ENCODE peak calls at places on chromosomes 4 and X, in nine cellular contexts. B, K, A, W, C, Z, J, L and D are unnamed samples.

GRCh38 chr4:74320559-74321118 is 12.4 kb downstream of the EPGN start:
- DNase-seq in B (no peak), K (peak), A (peak), W (no peak), C (no peak), Z (peak), J (peak), L (peak), D (peak)

GRCh38 chr4:107780665-107781064 is 44.1 kb upstream of the SGMS2 start:
- DNase-seq in B (no peak), K (no peak), A (no peak), W (no peak), C (no peak), Z (no peak), J (peak), L (no peak), D (no peak)

GRCh38 chrX:74049126-74049525 is 254.9 kb upstream of the ZCCHC13 start:
- DNase-seq in B (no peak), K (no peak), A (no peak), W (no peak), C (no peak), Z (no peak), J (no peak), L (no peak), D (no peak)

GRCh38 chr4:65670331-65671031 is at the start of gene EPHA5:
- DNase-seq in B (peak), K (peak), A (no peak), W (no peak), C (peak), Z (peak), J (peak), L (peak), D (peak)

GRCh38 chr4:142824368-142824767 is 21.7 kb downstream of the INPP4B start:
- DNase-seq in B (no peak), K (no peak), A (no peak), W (no peak), C (no peak), Z (peak), J (no peak), L (no peak), D (peak)

GRCh38 chr4:128572778-128573241 is 236.7 kb upstream of the JADE1 start:
- DNase-seq in B (no peak), K (no peak), A (no peak), W (no peak), C (no peak), Z (no peak), J (no peak), L (no peak), D (no peak)

GRCh38 chrX:65537229-65537628 is 2.6 kb upstream of the LAS1L start:
- DNase-seq in B (no peak), K (no peak), A (no peak), W (no peak), C (no peak), Z (peak), J (no peak), L (no peak), D (no peak)

GRCh38 chr4:107853444-107854325 is 29.0 kb downstream of the SGMS2 start:
- DNase-seq in B (no peak), K (no peak), A (no peak), W (no peak), C (no peak), Z (peak), J (no peak), L (no peak), D (peak)

GRCh38 chrX:17046478-17047097 is 100.1 kb downstream of the REPS2 start:
- DNase-seq in B (no peak), K (peak), A (peak), W (no peak), C (peak), Z (peak), J (peak), L (peak), D (peak)

GRCh38 chr4:42708625-42709024 is 51.7 kb upstream of the ATP8A1 start:
- DNase-seq in B (no peak), K (no peak), A (no peak), W (no peak), C (no peak), Z (no peak), J (no peak), L (no peak), D (no peak)

GRCh38 chr4:161404346-161405110 is 759.3 kb downstream of the FSTL5 start:
- DNase-seq in B (no peak), K (no peak), A (no peak), W (no peak), C (no peak), Z (no peak), J (no peak), L (no peak), D (no peak)

GRCh38 chr4:101621120-101621519 is 169.4 kb upstream of the BANK1 start:
- DNase-seq in B (no peak), K (no peak), A (no peak), W (no peak), C (no peak), Z (peak), J (no peak), L (no peak), D (peak)

GRCh38 chrX:30706216-30706775 is 53.1 kb downstream of the GK start:
- DNase-seq in B (no peak), K (no peak), A (no peak), W (no peak), C (no peak), Z (no peak), J (no peak), L (no peak), D (no peak)

GRCh38 chr4:77819409-77819835 is 254 bp upstream of the CNOT6L start:
- DNase-seq in B (no peak), K (no peak), A (no peak), W (no peak), C (no peak), Z (no peak), J (no peak), L (peak), D (peak)

GRCh38 chr4:39495446-39496208 is 31.6 kb downstream of the UGDH start:
- DNase-seq in B (no peak), K (no peak), A (no peak), W (no peak), C (no peak), Z (peak), J (no peak), L (no peak), D (peak)

GRCh38 chr4:158371158-158371557 is 150.5 kb upstream of the RXFP1 start:
- DNase-seq in B (no peak), K (no peak), A (no peak), W (no peak), C (no peak), Z (peak), J (no peak), L (no peak), D (no peak)

GRCh38 chr4:150315691-150316090 is 237.4 kb downstream of the DCLK2 start:
- DNase-seq in B (no peak), K (no peak), A (no peak), W (no peak), C (no peak), Z (no peak), J (no peak), L (no peak), D (no peak)

GRCh38 chr4:101500742-101501141 is 153.4 kb upstream of the PPP3CA start:
- DNase-seq in B (no peak), K (no peak), A (no peak), W (no peak), C (no peak), Z (no peak), J (no peak), L (no peak), D (no peak)

GRCh38 chr4:57187241-57187640 is 77.1 kb upstream of the IGFBP7 start:
- DNase-seq in B (no peak), K (no peak), A (no peak), W (no peak), C (no peak), Z (no peak), J (no peak), L (no peak), D (no peak)

GRCh38 chr4:1711055-1711905 is 839 bp downstream of the SLBP start:
- DNase-seq in B (peak), K (peak), A (peak), W (no peak), C (peak), Z (peak), J (peak), L (peak), D (peak)

GRCh38 chrX:41781500-41781899 is 57.5 kb downstream of the GPR82 start:
- DNase-seq in B (no peak), K (peak), A (no peak), W (no peak), C (no peak), Z (peak), J (peak), L (peak), D (peak)

GRCh38 chr4:153573881-153574807 is 108.0 kb downstream of the TMEM131L start:
- DNase-seq in B (no peak), K (peak), A (peak), W (no peak), C (peak), Z (peak), J (peak), L (peak), D (peak)
- TF ChIP-seq CTCF in B (no peak), K (peak), A (peak), W (peak), C (peak), Z (peak), J (peak), L (no peak), D (peak)

DNA sequence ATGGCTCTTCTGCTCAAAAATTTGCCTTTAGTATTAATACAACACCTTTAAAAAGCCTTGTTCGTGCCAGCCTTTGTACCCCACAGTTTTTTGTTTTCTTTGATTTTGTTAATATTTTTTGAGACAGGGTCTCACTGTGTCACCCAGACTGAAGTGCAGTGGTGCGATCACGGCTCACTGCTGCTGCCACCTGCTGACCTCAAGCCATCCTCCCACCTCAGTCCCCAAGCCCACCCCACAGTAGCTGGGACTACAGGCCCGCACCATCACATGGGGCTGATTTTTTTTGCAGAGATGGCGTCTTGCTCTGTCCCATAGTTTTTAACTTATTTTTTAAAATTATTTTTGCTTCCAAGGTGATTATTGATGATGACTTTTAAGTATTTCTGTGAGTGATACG is 134.0 kb downstream of the HTR2C start:
- DNase-seq in B (no peak), K (no peak), A (no peak), W (no peak), C (no peak), Z (no peak), J (peak), L (no peak), D (peak)
- TF ChIP-seq CTCF in B (no peak), K (peak), A (no peak), W (no peak), C (no peak), Z (no peak), J (peak), L (no peak), D (peak)

DNA sequence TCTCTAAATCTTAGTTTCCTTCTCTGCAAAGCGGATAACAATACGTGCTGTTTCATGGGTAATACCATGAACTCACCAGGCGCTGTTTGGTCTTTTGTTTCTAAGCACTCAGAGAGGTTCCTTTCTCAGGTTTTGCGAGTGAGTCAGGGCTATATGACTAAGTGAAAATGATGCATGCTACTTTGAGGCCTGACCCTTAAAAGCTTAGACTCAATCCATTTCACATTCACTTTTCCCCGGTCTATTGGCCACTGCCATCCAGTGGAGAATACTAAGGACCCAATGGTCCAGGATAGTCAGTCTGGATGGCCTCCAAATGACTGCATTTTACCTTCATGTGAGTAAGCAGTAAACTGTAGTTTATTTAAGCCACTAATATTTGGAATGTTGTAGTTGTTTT is 400.8 kb upstream of the SLIT2 start:
- DNase-seq in B (no peak), K (no peak), A (no peak), W (no peak), C (no peak), Z (peak), J (no peak), L (no peak), D (no peak)
- TF ChIP-seq CTCF in B (no peak), K (no peak), A (no peak), W (no peak), C (no peak), Z (no peak), J (no peak), L (no peak), D (no peak)

GRCh38 chrX:45228126-45228525 is 27.4 kb upstream of the DIPK2B start:
- DNase-seq in B (no peak), K (no peak), A (no peak), W (no peak), C (no peak), Z (no peak), J (no peak), L (no peak), D (no peak)
- TF ChIP-seq CTCF in B (no peak), K (no peak), A (no peak), W (no peak), C (no peak), Z (no peak), J (no peak), L (no peak), D (no peak)

DNA sequence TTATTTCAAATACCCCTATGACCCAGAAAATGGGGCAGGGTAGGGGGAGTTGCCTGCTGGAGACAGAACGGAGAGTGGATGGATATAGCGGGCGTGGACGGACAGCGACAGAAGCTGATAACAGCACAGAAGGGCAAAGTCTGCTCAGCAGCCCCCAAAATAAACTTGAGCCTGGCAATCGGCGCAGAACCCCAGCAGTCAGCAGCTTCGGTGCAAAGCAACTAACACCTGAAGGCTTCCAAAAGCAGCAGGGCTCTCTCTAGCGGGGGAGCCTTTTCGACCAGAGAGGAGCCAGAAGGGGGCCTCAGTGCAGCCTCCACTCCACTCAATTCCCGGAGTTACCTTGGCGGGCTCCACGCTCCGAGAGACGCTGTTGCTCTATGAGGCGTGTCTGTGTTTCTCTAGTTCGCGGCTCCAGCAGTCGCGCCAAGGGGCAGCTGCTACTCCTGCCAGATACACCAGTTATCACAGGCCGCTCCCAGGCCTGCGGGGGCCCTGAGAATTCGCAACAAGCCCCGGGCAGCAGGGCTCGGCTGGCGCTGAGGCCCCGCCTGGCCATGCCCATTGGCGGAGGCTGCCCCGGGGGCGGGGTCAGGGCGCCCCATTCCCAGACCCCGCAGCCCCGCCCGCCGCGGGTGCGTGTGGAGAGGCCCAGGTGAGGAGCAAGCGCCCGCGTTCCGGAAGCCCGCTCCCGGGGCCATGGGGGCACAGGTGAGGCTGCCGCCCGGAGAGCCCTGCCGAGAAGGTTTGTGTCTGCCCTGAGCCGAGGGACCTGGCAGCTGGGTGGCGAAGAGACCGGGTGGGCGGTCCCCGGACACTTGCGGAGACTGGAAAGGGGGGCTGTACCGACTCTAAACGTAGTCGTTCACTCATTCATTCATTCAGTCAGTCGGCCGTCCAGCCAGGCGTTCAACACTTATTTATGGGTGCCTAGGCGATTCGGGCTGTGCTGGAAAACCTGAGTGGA is at the start of the genes CNGA1 and NIPAL1:
- DNase-seq in B (peak), K (peak), A (peak), W (peak), C (peak), Z (peak), J (peak), L (peak), D (peak)
- TF ChIP-seq CTCF in B (no peak), K (peak), A (no peak), W (no peak), C (no peak), Z (peak), J (peak), L (no peak), D (peak)

GRCh38 chr4:81688085-81688484 is 216.4 kb upstream of the RASGEF1B start:
- DNase-seq in B (no peak), K (no peak), A (no peak), W (no peak), C (no peak), Z (peak), J (no peak), L (no peak), D (peak)
- TF ChIP-seq CTCF in B (no peak), K (no peak), A (no peak), W (no peak), C (no peak), Z (peak), J (peak), L (no peak), D (peak)